ENCODE peak calls at places on chromosomes 13 and 19, in four cellular contexts. Q is prostate gland, V is cardiac muscle cell, K is heart left ventricle. R is an unnamed sample.

GRCh38 chr13:113410472-113411201 is 42.7 kb downstream of the ADPRHL1 start:
- DNase-seq in Q (no peak), V (no peak), K (no peak), R (peak; percentile 37)

GRCh38 chr19:36182612-36183454 is 30.6 kb upstream of the COX7A1 start:
- DNase-seq in Q (no peak), V (peak; percentile 3), K (no peak), R (no peak)

GRCh38 chr13:93265800-93266199 is 39.2 kb downstream of the GPC6 start:
- DNase-seq in Q (no peak), V (no peak), K (no peak), R (no peak)

GRCh38 chr13:21061077-21061945 is at the start of gene LATS2:
- DNase-seq in Q (peak; percentile 97), V (peak; percentile 98), K (peak; percentile 98), R (peak; percentile 88)

GRCh38 chr13:61908906-61909305 is 493.3 kb upstream of the PCDH20 start:
- DNase-seq in Q (no peak), V (no peak), K (no peak), R (no peak)

GRCh38 chr19:51114087-51114714 is 6.0 kb upstream of the CTU1 start:
- DNase-seq in Q (no peak), V (no peak), K (no peak), R (no peak)

GRCh38 chr13:50011461-50011860 is 3.8 kb upstream of the KCNRG start:
- DNase-seq in Q (no peak), V (no peak), K (no peak), R (no peak)

GRCh38 chr13:84812078-84812477 is 929.8 kb upstream of the SLITRK1 start:
- DNase-seq in Q (no peak), V (no peak), K (no peak), R (no peak)

GRCh38 chr19:3443840-3444694 is 36.3 kb downstream of the SMIM24 start:
- DNase-seq in Q (no peak), V (peak; percentile 40), K (peak; percentile 81), R (no peak)

GRCh38 chr19:14367016-14367415 is 14.2 kb upstream of the ADGRE5 start:
- DNase-seq in Q (no peak), V (no peak), K (no peak), R (no peak)

GRCh38 chr19:47754206-47755064 is 9.1 kb downstream of the NOP53 start:
- DNase-seq in Q (no peak), V (no peak), K (no peak), R (no peak)

GRCh38 chr19:17830567-17831418 is 9.5 kb upstream of the INSL3 start:
- DNase-seq in Q (peak; percentile 71), V (peak; percentile 86), K (no peak), R (peak; percentile 40)

GRCh38 chr19:48506138-48506733 is 5.4 kb downstream of the LMTK3 start:
- DNase-seq in Q (no peak), V (no peak), K (no peak), R (peak; percentile 78)

GRCh38 chr19:934865-935422 is 9.1 kb downstream of the ARID3A start:
- DNase-seq in Q (peak; percentile 94), V (no peak), K (peak; percentile 94), R (no peak)

GRCh38 chr19:39178296-39179006 is 18.3 kb upstream of the NCCRP1 start:
- DNase-seq in Q (no peak), V (no peak), K (no peak), R (no peak)

GRCh38 chr13:73399347-73400216 is 340.8 kb downstream of the KLF5 start:
- DNase-seq in Q (peak; percentile 74), V (no peak), K (no peak), R (no peak)

GRCh38 chr13:51101636-51102218 is 9.3 kb downstream of the C13orf42 start:
- DNase-seq in Q (no peak), V (no peak), K (no peak), R (no peak)

GRCh38 chr19:43470288-43470687 is 4.9 kb upstream of the LYPD3 start:
- DNase-seq in Q (no peak), V (no peak), K (no peak), R (no peak)

GRCh38 chr13:33290421-33290965 is 4.9 kb upstream of the STARD13 start:
- DNase-seq in Q (no peak), V (no peak), K (no peak), R (no peak)

GRCh38 chr13:34620073-34620858 is 321.8 kb upstream of the NBEA start:
- DNase-seq in Q (no peak), V (no peak), K (no peak), R (peak; percentile 10)

GRCh38 chr13:110886475-110887241 is 28.2 kb downstream of the ANKRD10 start:
- DNase-seq in Q (no peak), V (no peak), K (no peak), R (no peak)

GRCh38 chr19:41958367-41959055 is 610 bp downstream of the RABAC1 start:
- DNase-seq in Q (peak; percentile 87), V (peak; percentile 87), K (peak; percentile 87), R (peak; percentile 85)

GRCh38 chr19:29283366-29283765 is 70.4 kb upstream of the UQCRFS1 start:
- DNase-seq in Q (no peak), V (no peak), K (no peak), R (no peak)

DNA sequence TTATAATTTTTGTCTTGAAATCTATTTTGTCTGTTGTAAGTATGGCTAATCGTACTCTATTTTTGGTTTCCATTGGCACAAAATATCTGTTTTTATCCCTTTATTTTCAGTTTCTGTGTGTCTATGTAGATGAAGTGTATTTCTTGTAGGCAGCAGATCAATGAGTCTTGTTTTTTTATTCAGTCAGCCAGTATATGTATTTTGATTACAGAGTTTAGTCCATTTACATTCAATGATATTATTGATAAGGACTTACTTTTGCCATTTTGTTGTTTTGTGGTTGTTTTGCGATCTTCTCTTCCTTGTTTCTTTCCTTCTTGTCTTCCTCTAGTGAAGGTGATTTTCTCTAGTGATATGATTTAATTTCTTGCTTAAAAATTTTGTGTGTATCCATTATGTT is 336.3 kb upstream of the SPRY2 start:
- DNase-seq in Q (no peak), V (no peak), K (no peak), R (no peak)
- H3K9me3 ChIP-seq in Q (no peaks in the 10 kb centered on the region), V (no peaks in the 10 kb centered on the region), K (no peaks in the 10 kb centered on the region), R (no peaks in the 10 kb centered on the region)

GRCh38 chr13:22926176-22927007 is 254.4 kb upstream of the SGCG start:
- DNase-seq in Q (peak; percentile 36), V (peak; percentile 2), K (peak; percentile 81), R (no peak)
- H3K4me3 ChIP-seq in Q (peak overlapping the region; percentile 28), V (no peak overlapping the region), K (peak overlapping the region; percentile 42), R (no peak overlapping the region)

DNA sequence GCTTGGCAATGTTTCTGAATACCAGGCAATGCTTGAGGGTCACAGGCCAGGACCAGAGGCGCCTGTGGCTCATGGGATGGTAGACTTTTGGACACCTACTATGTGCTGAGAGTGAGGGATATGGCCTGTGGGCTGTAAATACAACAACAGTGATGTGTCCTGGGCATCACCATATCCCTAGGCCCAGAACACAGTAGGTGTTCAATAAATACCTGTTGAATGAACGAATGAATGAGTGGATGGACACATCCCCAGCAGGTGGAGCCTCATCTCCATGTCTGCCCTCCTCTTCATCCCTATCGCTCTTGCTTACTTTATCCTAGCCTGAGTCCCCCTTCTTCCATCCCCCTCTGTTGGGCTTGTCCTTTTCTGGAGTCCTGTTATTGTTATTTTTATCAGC is 16.5 kb upstream of the NANOS2 start:
- DNase-seq in Q (no peak), V (no peak), K (no peak), R (no peak)
- TF ChIP-seq CTCF in Q (no peak), V (no peak), K (no peak), R (no peak)

GRCh38 chr19:57613941-57614743 is at the start of gene ZNF134:
- DNase-seq in Q (peak; percentile 91), V (peak; percentile 95), K (peak; percentile 97), R (peak; percentile 96)

GRCh38 chr19:57611113-57611512 is 2.9 kb upstream of the ZNF134 start:
- DNase-seq in Q (no peak), V (peak; percentile 74), K (no peak), R (no peak)

GRCh38 chr19:57620673-57621348 is 6.8 kb downstream of the ZNF134 start:
- DNase-seq in Q (no peak), V (no peak), K (no peak), R (no peak)

GRCh38 chr19:57615346-57615745 is 1.3 kb downstream of the ZNF134 start:
- DNase-seq in Q (no peak), V (no peak), K (no peak), R (no peak)
- H3K9me3 ChIP-seq in Q (peaks cover 7% of the 10 kb centered on the region), V (peaks cover 3% of the 10 kb centered on the region), K (peaks cover 14% of the 10 kb centered on the region), R (peaks cover 63% of the 10 kb centered on the region)

GRCh38 chr13:29948246-29948645 is 97.8 kb upstream of the UBL3 start:
- DNase-seq in Q (no peak), V (no peak), K (no peak), R (no peak)

GRCh38 chr13:29947839-29948238 is 97.4 kb upstream of the UBL3 start:
- DNase-seq in Q (no peak), V (no peak), K (no peak), R (no peak)

GRCh38 chr13:29948791-29949190 is 98.4 kb upstream of the UBL3 start:
- DNase-seq in Q (no peak), V (no peak), K (no peak), R (no peak)

GRCh38 chr13:29943301-29944085 is 93.1 kb upstream of the UBL3 start:
- DNase-seq in Q (no peak), V (no peak), K (no peak), R (no peak)

GRCh38 chr13:29946093-29946492 is 95.7 kb upstream of the UBL3 start:
- DNase-seq in Q (no peak), V (no peak), K (no peak), R (no peak)
- H3K4me3 ChIP-seq in Q (no peak overlapping the region), V (no peak overlapping the region), K (no peak overlapping the region), R (no peak overlapping the region)

GRCh38 chr19:11798391-11799296 is at the start of gene ZNF491:
- DNase-seq in Q (peak; percentile 91), V (peak; percentile 96), K (peak; percentile 96), R (peak; percentile 96)
- TF ChIP-seq CTCF in Q (peak; percentile 7), V (peak; percentile 17), K (peak; percentile 23), R (no peak)

DNA sequence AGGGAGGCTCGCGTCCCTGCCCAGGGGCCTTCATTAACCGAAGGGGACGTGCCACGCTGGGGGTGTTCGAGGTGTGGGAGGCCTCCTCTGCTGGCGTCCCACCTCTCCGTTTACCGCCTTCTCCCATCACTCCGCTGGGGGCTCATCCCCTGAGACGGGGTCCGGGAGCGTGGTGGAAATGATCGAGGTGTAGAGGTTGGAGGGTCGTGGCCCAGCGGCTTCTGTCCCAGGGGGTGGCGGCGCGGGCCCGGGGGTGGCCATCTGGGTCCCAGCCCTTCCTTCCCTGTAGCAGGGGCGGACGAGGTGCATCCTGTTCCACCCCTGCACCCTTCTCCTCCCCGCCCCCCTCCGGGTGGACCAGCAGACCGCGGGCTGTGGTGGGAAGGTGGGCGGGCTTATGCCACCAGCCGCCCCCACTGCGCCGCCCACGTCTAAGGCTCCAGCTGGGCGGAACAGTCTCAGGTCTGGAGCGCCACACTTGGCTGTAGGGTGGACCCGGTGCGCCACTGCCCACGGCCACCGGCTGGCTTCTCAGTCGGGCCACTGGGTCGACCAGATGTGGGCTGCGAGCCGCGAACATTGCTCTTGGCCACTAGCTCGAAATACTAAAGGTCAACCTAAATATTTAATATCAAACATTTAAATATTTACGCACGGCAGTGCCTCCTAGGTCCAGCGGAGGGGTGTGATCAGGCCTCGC is 69.5 kb downstream of the ZNF723 start:
- DNase-seq in Q (no peak), V (no peak), K (no peak), R (no peak)
- H3K9me3 ChIP-seq in Q (no peaks in the 10 kb centered on the region), V (peaks cover 3% of the 10 kb centered on the region), K (no peaks in the 10 kb centered on the region), R (peaks cover 49% of the 10 kb centered on the region)

GRCh38 chr19:6800991-6801396 is 28.5 kb downstream of the VAV1 start:
- DNase-seq in Q (no peak), V (no peak), K (no peak), R (no peak)
- H3K4me3 ChIP-seq in Q (no peak overlapping the region), V (no peak overlapping the region), K (no peak overlapping the region), R (peak overlapping the region; percentile 47)

R was measured in A673.